ENCODE peak calls at places on chromosomes 7 and 10, in eight cellular contexts. F is HL-60, L is AG10803, B is osteocyte, M is spleen, Y is WTC11, J is colonic mucosa, R is glutamatergic neuron. T is an unnamed sample.

GRCh38 chr7:157751351-157751750 is 414.5 kb downstream of the DNAJB6 start:
- DNase-seq in F (no peak), L (no peak), B (no peak), M (no peak), Y (no peak), J (no peak), R (no peak), T (no peak)

GRCh38 chr10:29874604-29875269 is 184.6 kb downstream of the JCAD start:
- DNase-seq in F (no peak), L (no peak), B (no peak), M (no peak), Y (no peak), J (no peak), R (no peak), T (peak; percentile 82)

GRCh38 chr10:14330390-14331071 is at the start of gene FRMD4A:
- DNase-seq in F (no peak), L (no peak), B (no peak), M (no peak), Y (no peak), J (no peak), R (no peak), T (no peak)

GRCh38 chr10:120012566-120012965 is 120.0 kb downstream of the SEC23IP start:
- DNase-seq in F (no peak), L (no peak), B (no peak), M (no peak), Y (no peak), J (no peak), R (no peak), T (no peak)

GRCh38 chr10:132103116-132103910 is 37.6 kb downstream of the JAKMIP3 start:
- DNase-seq in F (no peak), L (no peak), B (peak; percentile 65), M (no peak), Y (no peak), J (no peak), R (no peak), T (no peak)

GRCh38 chr7:10733747-10734146 is 239.9 kb upstream of the PHF14 start:
- DNase-seq in F (no peak), L (no peak), B (no peak), M (no peak), Y (no peak), J (no peak), R (no peak), T (no peak)

GRCh38 chr10:12638103-12638502 is 288.8 kb downstream of the CAMK1D start:
- DNase-seq in F (no peak), L (peak; percentile 38), B (no peak), M (no peak), Y (no peak), J (peak; percentile 92), R (no peak), T (peak; percentile 37)

GRCh38 chr7:77759294-77759889 is 38.8 kb downstream of the TMEM60 start:
- DNase-seq in F (peak; percentile 68), L (peak; percentile 66), B (no peak), M (no peak), Y (peak; percentile 64), J (peak; percentile 85), R (peak; percentile 36), T (peak; percentile 85)

GRCh38 chr10:78937800-78938694 is 130.7 kb upstream of the ZMIZ1 start:
- DNase-seq in F (peak; percentile 18), L (no peak), B (no peak), M (peak; percentile 85), Y (no peak), J (no peak), R (no peak), T (no peak)

GRCh38 chr10:34434119-34434594 is 380.9 kb downstream of the PARD3 start:
- DNase-seq in F (no peak), L (peak; percentile 71), B (no peak), M (no peak), Y (no peak), J (no peak), R (no peak), T (peak; percentile 84)

GRCh38 chr10:124093076-124093773 is at the start of gene CHST15:
- DNase-seq in F (no peak), L (peak; percentile 4), B (no peak), M (no peak), Y (peak; percentile 71), J (no peak), R (peak; percentile 53), T (peak; percentile 28)

GRCh38 chr10:13542533-13542932 is 13.7 kb upstream of the BEND7 start:
- DNase-seq in F (no peak), L (no peak), B (no peak), M (no peak), Y (no peak), J (no peak), R (no peak), T (no peak)

GRCh38 chr7:64574481-64575159 is 11.7 kb upstream of the ZNF680 start:
- DNase-seq in F (no peak), L (peak; percentile 21), B (no peak), M (no peak), Y (peak; percentile 40), J (peak; percentile 22), R (no peak), T (peak; percentile 16)

GRCh38 chr7:34016876-34017275 is 111.5 kb downstream of the BMPER start:
- DNase-seq in F (no peak), L (no peak), B (no peak), M (no peak), Y (no peak), J (no peak), R (no peak), T (no peak)

GRCh38 chr7:43592321-43592720 is 9.4 kb downstream of the STK17A start:
- DNase-seq in F (no peak), L (no peak), B (no peak), M (no peak), Y (no peak), J (no peak), R (no peak), T (no peak)

GRCh38 chr10:43801137-43801536 is 152.5 kb upstream of the ZNF32 start:
- DNase-seq in F (no peak), L (no peak), B (no peak), M (no peak), Y (no peak), J (no peak), R (no peak), T (no peak)

GRCh38 chr10:8054498-8055407 is at the start of gene GATA3:
- DNase-seq in F (no peak), L (peak; percentile 36), B (no peak), M (peak; percentile 92), Y (peak; percentile 71), J (peak; percentile 58), R (peak; percentile 57), T (peak; percentile 27)

GRCh38 chr10:123559066-123559822 is 106.9 kb upstream of the GPR26 start:
- DNase-seq in F (peak; percentile 56), L (peak; percentile 51), B (peak; percentile 89), M (peak; percentile 90), Y (peak; percentile 86), J (peak; percentile 67), R (peak; percentile 84), T (peak; percentile 60)

GRCh38 chr7:149334219-149334618 is 72.2 kb downstream of the ZNF783 start:
- DNase-seq in F (no peak), L (no peak), B (no peak), M (no peak), Y (no peak), J (no peak), R (no peak), T (no peak)

GRCh38 chr7:15555385-15555859 is 6.4 kb downstream of the AGMO start:
- DNase-seq in F (no peak), L (peak; percentile 36), B (no peak), M (no peak), Y (no peak), J (no peak), R (no peak), T (peak; percentile 46)
- TF ChIP-seq CTCF in F (no peak), L (peak; percentile 46), B (peak; percentile 64), M (no peak), Y (no peak), J (no peak), R (no peak), T (peak; percentile 44)

GRCh38 chr10:125747417-125747816 is 27.9 kb downstream of the EDRF1 start:
- DNase-seq in F (no peak), L (no peak), B (no peak), M (no peak), Y (no peak), J (no peak), R (no peak), T (no peak)

GRCh38 chr10:125739994-125740679 is 20.6 kb downstream of the EDRF1 start:
- DNase-seq in F (no peak), L (no peak), B (no peak), M (no peak), Y (no peak), J (no peak), R (no peak), T (no peak)

GRCh38 chr10:125742465-125742864 is 23.0 kb downstream of the EDRF1 start:
- DNase-seq in F (no peak), L (peak; percentile 3), B (no peak), M (no peak), Y (no peak), J (no peak), R (no peak), T (peak; percentile 3)
- TF ChIP-seq CTCF in F (no peak), L (peak; percentile 21), B (peak; percentile 43), M (no peak), Y (no peak), J (no peak), R (no peak), T (peak; percentile 7)

GRCh38 chr7:158867214-158867984 is 11.0 kb downstream of the DYNC2I1 start:
- DNase-seq in F (no peak), L (no peak), B (no peak), M (no peak), Y (no peak), J (no peak), R (no peak), T (no peak)

GRCh38 chr7:158864833-158865232 is 8.5 kb downstream of the DYNC2I1 start:
- DNase-seq in F (no peak), L (no peak), B (no peak), M (no peak), Y (no peak), J (no peak), R (no peak), T (no peak)

GRCh38 chr7:158865462-158865922 is 9.1 kb downstream of the DYNC2I1 start:
- DNase-seq in F (no peak), L (peak; percentile 9), B (no peak), M (no peak), Y (no peak), J (peak; percentile 65), R (no peak), T (no peak)

GRCh38 chr7:158864507-158864820 is 8.1 kb downstream of the DYNC2I1 start:
- DNase-seq in F (no peak), L (no peak), B (no peak), M (no peak), Y (no peak), J (no peak), R (no peak), T (no peak)

DNA sequence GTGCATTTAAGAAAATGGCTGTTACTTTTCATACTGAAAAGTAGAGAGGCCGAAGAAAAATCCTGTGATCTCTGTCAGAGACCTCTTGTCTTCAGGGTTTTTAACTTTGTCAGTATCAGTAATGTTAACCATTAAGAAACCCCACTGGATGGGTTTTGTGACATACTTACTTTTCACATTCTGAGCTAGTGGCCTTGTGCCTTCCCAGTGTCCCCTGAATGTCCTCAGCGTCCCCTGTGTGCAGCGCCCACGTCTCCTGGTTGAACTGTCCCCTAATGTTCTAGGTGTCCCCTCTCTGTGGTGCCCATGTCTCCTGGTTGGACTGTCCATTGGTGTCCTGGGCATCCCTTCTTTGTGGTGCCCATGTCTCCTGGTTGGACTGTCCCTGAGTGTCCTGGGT is 9.6 kb downstream of the DYNC2I1 start:
- DNase-seq in F (no peak), L (no peak), B (no peak), M (no peak), Y (no peak), J (no peak), R (no peak), T (no peak)
- TF ChIP-seq CTCF in F (no peak), L (no peak), B (no peak), M (no peak), Y (no peak), J (no peak), R (no peak), T (no peak)

GRCh38 chr7:76338298-76339084 is 20.3 kb downstream of the YWHAG start:
- DNase-seq in F (no peak), L (peak; percentile 43), B (no peak), M (no peak), Y (no peak), J (no peak), R (no peak), T (peak; percentile 46)
- TF ChIP-seq CTCF in F (no peak), L (no peak), B (no peak), M (no peak), Y (no peak), J (no peak), R (no peak), T (no peak)